ENCODE peak calls at places on chromosomes 12 and 14, in ten cellular contexts. One of them, this sample, is unnamed.

GRCh38 chr14:80954771-80955299 is 586 bp upstream of the TSHR start:
- DNase-seq in EL: peak; percentile 84
- DNase-seq in tibial artery: peak; percentile 83
- DNase-seq in amniotic stem cell: peak; percentile 80
- DNase-seq in omental fat pad: peak; percentile 73
- DNase-seq in GDM1: peak; percentile 44
- DNase-seq in stimulated activated naive CD4-positive, alpha-beta T cell: peak; percentile 75
- DNase-seq in mesothelial cell of epicardium: peak; percentile 82
- DNase-seq in activated naive CD4-positive, alpha-beta T cell treated with anti-CD3 and anti-CD28 coated beads, Interleukin-2, amount 10 ng/mL, durations not matched to agents 7 days and 5 days: peak; percentile 83
- DNase-seq in activated effector memory CD4-positive, alpha-beta T cell treated with Interleukin-2 at 50 U/mL for 16 hours: peak; percentile 61
- DNase-seq in this sample: peak; percentile 51

GRCh38 chr14:38500125-38500524 is 244.2 kb upstream of the CLEC14A start:
- DNase-seq in EL: peak; percentile 1
- DNase-seq in tibial artery: no peak
- DNase-seq in amniotic stem cell: no peak
- DNase-seq in omental fat pad: no peak
- DNase-seq in GDM1: no peak
- DNase-seq in stimulated activated naive CD4-positive, alpha-beta T cell: no peak
- DNase-seq in mesothelial cell of epicardium: no peak
- DNase-seq in activated naive CD4-positive, alpha-beta T cell treated with anti-CD3 and anti-CD28 coated beads, Interleukin-2, amount 10 ng/mL, durations not matched to agents 7 days and 5 days: no peak
- DNase-seq in activated effector memory CD4-positive, alpha-beta T cell treated with Interleukin-2 at 50 U/mL for 16 hours: no peak
- DNase-seq in this sample: no peak

GRCh38 chr14:89669209-89669608 is 252.2 kb upstream of the FOXN3 start:
- DNase-seq in EL: no peak
- DNase-seq in tibial artery: peak; percentile 66
- DNase-seq in amniotic stem cell: no peak
- DNase-seq in omental fat pad: no peak
- DNase-seq in GDM1: peak; percentile 98
- DNase-seq in stimulated activated naive CD4-positive, alpha-beta T cell: no peak
- DNase-seq in mesothelial cell of epicardium: no peak
- DNase-seq in activated naive CD4-positive, alpha-beta T cell treated with anti-CD3 and anti-CD28 coated beads, Interleukin-2, amount 10 ng/mL, durations not matched to agents 7 days and 5 days: peak; percentile 42
- DNase-seq in activated effector memory CD4-positive, alpha-beta T cell treated with Interleukin-2 at 50 U/mL for 16 hours: no peak
- DNase-seq in this sample: no peak

GRCh38 chr12:51907083-51907863 is at the start of gene ACVRL1:
- DNase-seq in EL: peak; percentile 25
- DNase-seq in tibial artery: peak; percentile 64
- DNase-seq in amniotic stem cell: no peak
- DNase-seq in omental fat pad: no peak
- DNase-seq in GDM1: no peak
- DNase-seq in stimulated activated naive CD4-positive, alpha-beta T cell: no peak
- DNase-seq in mesothelial cell of epicardium: no peak
- DNase-seq in activated naive CD4-positive, alpha-beta T cell treated with anti-CD3 and anti-CD28 coated beads, Interleukin-2, amount 10 ng/mL, durations not matched to agents 7 days and 5 days: no peak
- DNase-seq in activated effector memory CD4-positive, alpha-beta T cell treated with Interleukin-2 at 50 U/mL for 16 hours: no peak
- DNase-seq in this sample: no peak

GRCh38 chr14:32679927-32680612 is 258.6 kb upstream of the NPAS3 start:
- DNase-seq in EL: no peak
- DNase-seq in tibial artery: no peak
- DNase-seq in amniotic stem cell: no peak
- DNase-seq in omental fat pad: no peak
- DNase-seq in GDM1: no peak
- DNase-seq in stimulated activated naive CD4-positive, alpha-beta T cell: no peak
- DNase-seq in mesothelial cell of epicardium: no peak
- DNase-seq in activated naive CD4-positive, alpha-beta T cell treated with anti-CD3 and anti-CD28 coated beads, Interleukin-2, amount 10 ng/mL, durations not matched to agents 7 days and 5 days: no peak
- DNase-seq in activated effector memory CD4-positive, alpha-beta T cell treated with Interleukin-2 at 50 U/mL for 16 hours: no peak
- DNase-seq in this sample: no peak

GRCh38 chr12:13167226-13167625 is 29.3 kb upstream of the EMP1 start:
- DNase-seq in EL: peak; percentile 42
- DNase-seq in tibial artery: no peak
- DNase-seq in amniotic stem cell: no peak
- DNase-seq in omental fat pad: no peak
- DNase-seq in GDM1: no peak
- DNase-seq in stimulated activated naive CD4-positive, alpha-beta T cell: no peak
- DNase-seq in mesothelial cell of epicardium: no peak
- DNase-seq in activated naive CD4-positive, alpha-beta T cell treated with anti-CD3 and anti-CD28 coated beads, Interleukin-2, amount 10 ng/mL, durations not matched to agents 7 days and 5 days: no peak
- DNase-seq in activated effector memory CD4-positive, alpha-beta T cell treated with Interleukin-2 at 50 U/mL for 16 hours: no peak
- DNase-seq in this sample: no peak

GRCh38 chr12:77160931-77161330 is 95.6 kb upstream of the E2F7 start:
- DNase-seq in EL: no peak
- DNase-seq in tibial artery: no peak
- DNase-seq in amniotic stem cell: no peak
- DNase-seq in omental fat pad: no peak
- DNase-seq in GDM1: no peak
- DNase-seq in stimulated activated naive CD4-positive, alpha-beta T cell: no peak
- DNase-seq in mesothelial cell of epicardium: no peak
- DNase-seq in activated naive CD4-positive, alpha-beta T cell treated with anti-CD3 and anti-CD28 coated beads, Interleukin-2, amount 10 ng/mL, durations not matched to agents 7 days and 5 days: no peak
- DNase-seq in activated effector memory CD4-positive, alpha-beta T cell treated with Interleukin-2 at 50 U/mL for 16 hours: no peak
- DNase-seq in this sample: no peak

GRCh38 chr14:59632381-59632780 is 55.8 kb upstream of the CCDC175 start:
- DNase-seq in EL: peak; percentile 15
- DNase-seq in tibial artery: no peak
- DNase-seq in amniotic stem cell: no peak
- DNase-seq in omental fat pad: no peak
- DNase-seq in GDM1: peak; percentile 10
- DNase-seq in stimulated activated naive CD4-positive, alpha-beta T cell: no peak
- DNase-seq in mesothelial cell of epicardium: no peak
- DNase-seq in activated naive CD4-positive, alpha-beta T cell treated with anti-CD3 and anti-CD28 coated beads, Interleukin-2, amount 10 ng/mL, durations not matched to agents 7 days and 5 days: peak; percentile 22
- DNase-seq in activated effector memory CD4-positive, alpha-beta T cell treated with Interleukin-2 at 50 U/mL for 16 hours: no peak
- DNase-seq in this sample: peak; percentile 5

GRCh38 chr12:100936661-100937060 is 142.1 kb downstream of the ANO4 start:
- DNase-seq in EL: no peak
- DNase-seq in tibial artery: no peak
- DNase-seq in amniotic stem cell: no peak
- DNase-seq in omental fat pad: no peak
- DNase-seq in GDM1: no peak
- DNase-seq in stimulated activated naive CD4-positive, alpha-beta T cell: no peak
- DNase-seq in mesothelial cell of epicardium: no peak
- DNase-seq in activated naive CD4-positive, alpha-beta T cell treated with anti-CD3 and anti-CD28 coated beads, Interleukin-2, amount 10 ng/mL, durations not matched to agents 7 days and 5 days: no peak
- DNase-seq in activated effector memory CD4-positive, alpha-beta T cell treated with Interleukin-2 at 50 U/mL for 16 hours: no peak
- DNase-seq in this sample: no peak

GRCh38 chr12:4002601-4003000 is 129.4 kb upstream of the PARP11 start:
- DNase-seq in EL: no peak
- DNase-seq in tibial artery: no peak
- DNase-seq in amniotic stem cell: no peak
- DNase-seq in omental fat pad: no peak
- DNase-seq in GDM1: no peak
- DNase-seq in stimulated activated naive CD4-positive, alpha-beta T cell: no peak
- DNase-seq in mesothelial cell of epicardium: no peak
- DNase-seq in activated naive CD4-positive, alpha-beta T cell treated with anti-CD3 and anti-CD28 coated beads, Interleukin-2, amount 10 ng/mL, durations not matched to agents 7 days and 5 days: no peak
- DNase-seq in activated effector memory CD4-positive, alpha-beta T cell treated with Interleukin-2 at 50 U/mL for 16 hours: no peak
- DNase-seq in this sample: no peak

GRCh38 chr14:104385189-104386135 is 194.1 kb upstream of the C14orf180 start:
- DNase-seq in EL: no peak
- DNase-seq in tibial artery: peak; percentile 27
- DNase-seq in amniotic stem cell: no peak
- DNase-seq in omental fat pad: no peak
- DNase-seq in GDM1: no peak
- DNase-seq in stimulated activated naive CD4-positive, alpha-beta T cell: no peak
- DNase-seq in mesothelial cell of epicardium: no peak
- DNase-seq in activated naive CD4-positive, alpha-beta T cell treated with anti-CD3 and anti-CD28 coated beads, Interleukin-2, amount 10 ng/mL, durations not matched to agents 7 days and 5 days: peak; percentile 8
- DNase-seq in activated effector memory CD4-positive, alpha-beta T cell treated with Interleukin-2 at 50 U/mL for 16 hours: no peak
- DNase-seq in this sample: no peak

GRCh38 chr12:108198043-108198442 is 69.0 kb downstream of the WSCD2 start:
- DNase-seq in EL: no peak
- DNase-seq in tibial artery: no peak
- DNase-seq in amniotic stem cell: no peak
- DNase-seq in omental fat pad: no peak
- DNase-seq in GDM1: no peak
- DNase-seq in stimulated activated naive CD4-positive, alpha-beta T cell: no peak
- DNase-seq in mesothelial cell of epicardium: no peak
- DNase-seq in activated naive CD4-positive, alpha-beta T cell treated with anti-CD3 and anti-CD28 coated beads, Interleukin-2, amount 10 ng/mL, durations not matched to agents 7 days and 5 days: no peak
- DNase-seq in activated effector memory CD4-positive, alpha-beta T cell treated with Interleukin-2 at 50 U/mL for 16 hours: no peak
- DNase-seq in this sample: no peak

GRCh38 chr14:71591929-71592328 is 340.3 kb upstream of the RGS6 start:
- DNase-seq in EL: peak; percentile 83
- DNase-seq in tibial artery: no peak
- DNase-seq in amniotic stem cell: peak; percentile 52
- DNase-seq in omental fat pad: no peak
- DNase-seq in GDM1: peak; percentile 17
- DNase-seq in stimulated activated naive CD4-positive, alpha-beta T cell: no peak
- DNase-seq in mesothelial cell of epicardium: no peak
- DNase-seq in activated naive CD4-positive, alpha-beta T cell treated with anti-CD3 and anti-CD28 coated beads, Interleukin-2, amount 10 ng/mL, durations not matched to agents 7 days and 5 days: no peak
- DNase-seq in activated effector memory CD4-positive, alpha-beta T cell treated with Interleukin-2 at 50 U/mL for 16 hours: no peak
- DNase-seq in this sample: no peak

GRCh38 chr12:78278706-78279105 is 448.0 kb downstream of the NAV3 start:
- DNase-seq in EL: no peak
- DNase-seq in tibial artery: no peak
- DNase-seq in amniotic stem cell: no peak
- DNase-seq in omental fat pad: no peak
- DNase-seq in GDM1: no peak
- DNase-seq in stimulated activated naive CD4-positive, alpha-beta T cell: no peak
- DNase-seq in mesothelial cell of epicardium: no peak
- DNase-seq in activated naive CD4-positive, alpha-beta T cell treated with anti-CD3 and anti-CD28 coated beads, Interleukin-2, amount 10 ng/mL, durations not matched to agents 7 days and 5 days: no peak
- DNase-seq in activated effector memory CD4-positive, alpha-beta T cell treated with Interleukin-2 at 50 U/mL for 16 hours: no peak
- DNase-seq in this sample: no peak

GRCh38 chr12:65892905-65893304 is 68.6 kb downstream of the HMGA2 start:
- DNase-seq in EL: peak; percentile 94
- DNase-seq in tibial artery: no peak
- DNase-seq in amniotic stem cell: no peak
- DNase-seq in omental fat pad: no peak
- DNase-seq in GDM1: no peak
- DNase-seq in stimulated activated naive CD4-positive, alpha-beta T cell: no peak
- DNase-seq in mesothelial cell of epicardium: no peak
- DNase-seq in activated naive CD4-positive, alpha-beta T cell treated with anti-CD3 and anti-CD28 coated beads, Interleukin-2, amount 10 ng/mL, durations not matched to agents 7 days and 5 days: no peak
- DNase-seq in activated effector memory CD4-positive, alpha-beta T cell treated with Interleukin-2 at 50 U/mL for 16 hours: no peak
- DNase-seq in this sample: no peak

GRCh38 chr14:77113644-77114043 is 15.6 kb downstream of the CIPC start:
- DNase-seq in EL: no peak
- DNase-seq in tibial artery: no peak
- DNase-seq in amniotic stem cell: no peak
- DNase-seq in omental fat pad: no peak
- DNase-seq in GDM1: no peak
- DNase-seq in stimulated activated naive CD4-positive, alpha-beta T cell: no peak
- DNase-seq in mesothelial cell of epicardium: no peak
- DNase-seq in activated naive CD4-positive, alpha-beta T cell treated with anti-CD3 and anti-CD28 coated beads, Interleukin-2, amount 10 ng/mL, durations not matched to agents 7 days and 5 days: no peak
- DNase-seq in activated effector memory CD4-positive, alpha-beta T cell treated with Interleukin-2 at 50 U/mL for 16 hours: no peak
- DNase-seq in this sample: no peak

GRCh38 chr12:27866382-27867101 is 86.5 kb upstream of the MANSC4 start:
- DNase-seq in EL: peak; percentile 78
- DNase-seq in tibial artery: no peak
- DNase-seq in amniotic stem cell: no peak
- DNase-seq in omental fat pad: no peak
- DNase-seq in GDM1: no peak
- DNase-seq in stimulated activated naive CD4-positive, alpha-beta T cell: no peak
- DNase-seq in mesothelial cell of epicardium: no peak
- DNase-seq in activated naive CD4-positive, alpha-beta T cell treated with anti-CD3 and anti-CD28 coated beads, Interleukin-2, amount 10 ng/mL, durations not matched to agents 7 days and 5 days: no peak
- DNase-seq in activated effector memory CD4-positive, alpha-beta T cell treated with Interleukin-2 at 50 U/mL for 16 hours: no peak
- DNase-seq in this sample: peak; percentile 64